ENCODE peak calls at places on chromosomes 2 and 18, in seven cellular contexts. Y, S, G, M, X, A and T are unnamed samples.

GRCh38 chr2:10811552-10811951 is 1.0 kb downstream of the PDIA6 start:
- DNase-seq in Y (no peak), S (no peak), G (peak; percentile 29), M (no peak), X (peak; percentile 58), A (peak; percentile 12), T (no peak)

GRCh38 chr2:229407170-229407569 is 136.1 kb upstream of the PID1 start:
- DNase-seq in Y (peak; percentile 74), S (no peak), G (peak; percentile 93), M (no peak), X (peak; percentile 47), A (peak; percentile 86), T (no peak)

GRCh38 chr18:48742304-48742703 is 203.5 kb downstream of the CTIF start:
- DNase-seq in Y (no peak), S (no peak), G (no peak), M (no peak), X (no peak), A (no peak), T (no peak)

GRCh38 chr2:98806266-98806697 is 75.3 kb upstream of the MGAT4A start:
- DNase-seq in Y (no peak), S (no peak), G (no peak), M (no peak), X (no peak), A (no peak), T (no peak)

GRCh38 chr2:224638338-224638823 is 53.2 kb upstream of the CUL3 start:
- DNase-seq in Y (no peak), S (no peak), G (no peak), M (no peak), X (no peak), A (no peak), T (no peak)

GRCh38 chr18:14221689-14222088 is 89.5 kb upstream of the ZNF519 start:
- DNase-seq in Y (no peak), S (no peak), G (no peak), M (no peak), X (no peak), A (no peak), T (no peak)

GRCh38 chr18:56637897-56638231 is 528 bp downstream of the TXNL1 start:
- DNase-seq in Y (no peak), S (no peak), G (peak; percentile 25), M (no peak), X (peak; percentile 14), A (peak; percentile 9), T (no peak)

GRCh38 chr2:225182126-225182525 is 139.9 kb upstream of the DOCK10 start:
- DNase-seq in Y (no peak), S (peak; percentile 71), G (no peak), M (peak; percentile 17), X (peak; percentile 23), A (no peak), T (peak; percentile 52)

GRCh38 chr18:34158881-34159690 is 65.6 kb downstream of the NOL4 start:
- DNase-seq in Y (peak; percentile 0), S (peak; percentile 95), G (peak; percentile 34), M (peak; percentile 74), X (peak; percentile 95), A (no peak), T (peak; percentile 73)

GRCh38 chr2:178204987-178205386 is 10.7 kb downstream of the OSBPL6 start:
- DNase-seq in Y (no peak), S (no peak), G (no peak), M (no peak), X (no peak), A (no peak), T (no peak)
- H2BK120ac ChIP-seq in Y (peak overlapping the region; percentile 16), S (no peak overlapping the region), G (no peak overlapping the region), M (no peak overlapping the region), X (no peak overlapping the region), A (no peak overlapping the region), T (no peak overlapping the region)

GRCh38 chr2:132252191-132252893 is 90.6 kb upstream of the ANKRD30BL start:
- DNase-seq in Y (no peak), S (no peak), G (no peak), M (no peak), X (no peak), A (no peak), T (no peak)

GRCh38 chr2:132252894-132253264 is 91.1 kb upstream of the ANKRD30BL start:
- DNase-seq in Y (no peak), S (no peak), G (no peak), M (no peak), X (no peak), A (no peak), T (no peak)

GRCh38 chr2:132255714-132256113 is 94.0 kb upstream of the ANKRD30BL start:
- DNase-seq in Y (no peak), S (no peak), G (no peak), M (no peak), X (no peak), A (no peak), T (no peak)

GRCh38 chr2:132253496-132254305 is 91.9 kb upstream of the ANKRD30BL start:
- DNase-seq in Y (no peak), S (no peak), G (no peak), M (no peak), X (no peak), A (no peak), T (no peak)

DNA sequence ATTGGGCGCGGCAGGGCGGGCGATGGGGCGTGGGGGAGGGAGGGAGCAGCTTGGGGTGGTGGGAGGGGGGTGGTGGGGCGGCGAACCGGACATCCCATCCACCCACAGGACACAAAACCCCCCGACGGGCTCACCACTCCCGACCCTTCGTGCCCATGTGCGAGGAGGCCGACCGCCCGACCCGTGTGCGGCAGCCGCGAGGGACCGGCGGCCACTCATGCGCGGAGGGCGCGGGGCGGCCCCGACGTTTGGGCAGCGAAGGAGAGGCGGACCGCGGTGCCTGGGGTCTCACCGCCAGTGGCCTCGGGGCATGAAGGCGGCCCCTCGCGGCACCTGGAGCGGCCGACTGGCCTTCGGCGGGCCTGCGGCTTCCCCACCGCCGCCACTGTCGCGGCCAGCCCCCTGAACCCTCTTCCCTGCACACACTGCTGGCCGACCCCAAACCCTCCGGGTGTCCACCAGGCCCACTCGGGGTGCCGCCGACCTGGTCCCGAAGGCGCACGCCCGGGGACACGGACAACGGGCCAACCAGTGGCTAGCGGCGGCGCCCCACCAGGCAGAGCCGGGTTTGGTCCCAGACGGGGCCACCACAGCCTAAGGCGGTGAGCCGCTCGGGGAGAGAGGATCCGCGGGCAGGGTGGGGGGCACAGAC is 94.6 kb upstream of the ANKRD30BL start:
- DNase-seq in Y (no peak), S (no peak), G (no peak), M (no peak), X (no peak), A (no peak), T (no peak)
- H2BK120ac ChIP-seq in Y (no peak overlapping the region), S (no peak overlapping the region), G (no peak overlapping the region), M (no peak overlapping the region), X (no peak overlapping the region), A (no peak overlapping the region), T (no peak overlapping the region)

DNA sequence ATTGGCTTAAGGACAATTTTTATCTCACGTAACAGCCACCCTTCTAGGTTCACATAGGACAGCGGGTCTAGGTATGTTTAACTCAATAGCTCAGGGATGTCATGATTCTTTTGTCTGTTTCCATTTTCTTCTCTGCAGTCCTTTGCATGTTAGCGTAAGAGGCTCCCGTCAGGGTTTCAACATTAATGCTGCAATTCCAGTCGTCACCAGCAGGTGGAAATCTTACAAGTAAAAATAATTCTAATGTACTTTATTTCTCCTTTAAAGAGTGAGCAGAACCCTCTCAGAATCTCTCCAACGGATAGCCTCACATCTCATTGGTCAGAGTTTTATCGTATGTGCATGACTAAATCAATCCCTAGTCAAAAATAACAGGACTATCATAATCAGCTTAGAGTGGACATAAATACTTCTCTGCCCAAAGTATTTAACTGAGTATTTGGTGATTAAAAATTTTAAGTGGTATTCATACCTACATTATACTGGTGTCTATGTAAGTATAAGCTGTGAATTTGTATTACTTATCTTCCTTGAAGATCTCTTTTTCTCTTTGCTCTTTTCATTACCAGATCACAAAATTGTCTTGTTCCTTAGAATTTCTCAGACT is 487.2 kb upstream of the GCFC2 start:
- DNase-seq in Y (peak; percentile 65), S (peak; percentile 70), G (peak; percentile 77), M (peak; percentile 60), X (peak; percentile 88), A (peak; percentile 92), T (peak; percentile 64)
- H2BK120ac ChIP-seq in Y (no peak overlapping the region), S (no peak overlapping the region), G (no peak overlapping the region), M (no peak overlapping the region), X (no peak overlapping the region), A (no peak overlapping the region), T (no peak overlapping the region)

GRCh38 chr2:165720526-165720925 is 73.5 kb downstream of the GALNT3 start:
- DNase-seq in Y (peak; percentile 75), S (no peak), G (peak; percentile 55), M (no peak), X (no peak), A (no peak), T (no peak)
- H2BK120ac ChIP-seq in Y (peak overlapping the region; percentile 21), S (no peak overlapping the region), G (no peak overlapping the region), M (no peak overlapping the region), X (peak overlapping the region; percentile 85), A (no peak overlapping the region), T (no peak overlapping the region)

GRCh38 chr2:185014076-185014475 is 415.7 kb downstream of the ZNF804A start:
- DNase-seq in Y (no peak), S (no peak), G (no peak), M (no peak), X (no peak), A (no peak), T (no peak)

DNA sequence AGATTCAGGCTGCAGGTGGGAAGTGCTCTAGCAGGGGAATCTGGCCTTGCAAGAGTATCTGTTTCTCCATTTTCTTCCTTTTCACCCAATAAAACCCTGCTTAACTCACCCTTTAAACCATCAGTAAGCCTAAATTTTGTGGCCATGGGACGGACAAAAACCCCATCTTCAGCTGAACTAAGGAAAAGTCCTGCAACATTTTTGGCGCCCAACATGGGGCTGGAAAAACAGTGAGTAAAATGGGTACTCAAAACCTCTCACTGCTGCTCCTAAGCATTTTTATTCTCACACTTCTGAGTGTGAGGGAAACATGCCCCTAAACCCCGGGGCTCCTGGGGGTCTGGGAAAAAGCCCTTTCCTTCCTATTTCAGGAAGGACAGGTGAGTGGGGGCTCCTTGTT is 414.3 kb downstream of the ZNF804A start:
- DNase-seq in Y (peak; percentile 1), S (no peak), G (peak; percentile 34), M (no peak), X (peak; percentile 63), A (no peak), T (no peak)
- H2BK120ac ChIP-seq in Y (no peak overlapping the region), S (no peak overlapping the region), G (no peak overlapping the region), M (no peak overlapping the region), X (no peak overlapping the region), A (no peak overlapping the region), T (no peak overlapping the region)

GRCh38 chr2:36368438-36368837 is 12.9 kb downstream of the CRIM1 start:
- DNase-seq in Y (no peak), S (no peak), G (no peak), M (no peak), X (no peak), A (no peak), T (no peak)
- H2BK120ac ChIP-seq in Y (no peak overlapping the region), S (no peak overlapping the region), G (no peak overlapping the region), M (no peak overlapping the region), X (no peak overlapping the region), A (peak overlapping the region; percentile 9), T (no peak overlapping the region)